ENCODE peak calls at places on chromosome 16, in seven cellular contexts. One of them, this sample, is unnamed.
A peak's percentile ranks its signal among the peaks of the same experiment; 100 is the strongest.

GRCh38 chr16:68291227-68291626 is 19.5 kb downstream of the SLC7A6OS start:
- DNase-seq in heart left ventricle: no peak
- DNase-seq in right cardiac atrium: no peak
- DNase-seq in lower lobe of right lung: no peak
- DNase-seq in colonic mucosa: no peak
- DNase-seq in C1 segment of cervical spinal cord: no peak
- DNase-seq in aorta: no peak
- DNase-seq in this sample: no peak

GRCh38 chr16:400061-400540 is 1.6 kb upstream of the DECR2 start:
- DNase-seq in right cardiac atrium: no peak
- DNase-seq in colonic mucosa: no peak
- DNase-seq in heart left ventricle: no peak
- DNase-seq in aorta: peak; percentile 53
- DNase-seq in lower lobe of right lung: no peak
- DNase-seq in C1 segment of cervical spinal cord: no peak
- DNase-seq in this sample: no peak

GRCh38 chr16:89354325-89354724 is 136.0 kb downstream of the ANKRD11 start:
- DNase-seq in aorta: no peak
- DNase-seq in heart left ventricle: no peak
- DNase-seq in right cardiac atrium: peak; percentile 48
- DNase-seq in colonic mucosa: no peak
- DNase-seq in lower lobe of right lung: no peak
- DNase-seq in C1 segment of cervical spinal cord: no peak
- DNase-seq in this sample: no peak

GRCh38 chr16:53111078-53111776 is 56.4 kb downstream of the CHD9 start:
- DNase-seq in colonic mucosa: no peak
- DNase-seq in aorta: no peak
- DNase-seq in C1 segment of cervical spinal cord: no peak
- DNase-seq in right cardiac atrium: no peak
- DNase-seq in lower lobe of right lung: no peak
- DNase-seq in heart left ventricle: no peak
- DNase-seq in this sample: peak; percentile 35

GRCh38 chr16:79848739-79849518 is 248.4 kb upstream of the MAF start:
- DNase-seq in C1 segment of cervical spinal cord: no peak
- DNase-seq in aorta: no peak
- DNase-seq in lower lobe of right lung: no peak
- DNase-seq in colonic mucosa: no peak
- DNase-seq in heart left ventricle: no peak
- DNase-seq in right cardiac atrium: no peak
- DNase-seq in this sample: no peak

GRCh38 chr16:51409001-51409675 is 258.1 kb upstream of the SALL1 start:
- DNase-seq in C1 segment of cervical spinal cord: no peak
- DNase-seq in aorta: no peak
- DNase-seq in heart left ventricle: no peak
- DNase-seq in colonic mucosa: no peak
- DNase-seq in lower lobe of right lung: no peak
- DNase-seq in right cardiac atrium: no peak
- DNase-seq in this sample: peak; percentile 21

GRCh38 chr16:89982318-89982717 is 33.8 kb downstream of the DEF8 start:
- DNase-seq in heart left ventricle: no peak
- DNase-seq in lower lobe of right lung: no peak
- DNase-seq in right cardiac atrium: no peak
- DNase-seq in colonic mucosa: no peak
- DNase-seq in aorta: no peak
- DNase-seq in C1 segment of cervical spinal cord: no peak
- DNase-seq in this sample: no peak

GRCh38 chr16:57446530-57447141 is 549 bp downstream of the CIAPIN1 start:
- DNase-seq in colonic mucosa: peak; percentile 44
- DNase-seq in C1 segment of cervical spinal cord: peak; percentile 48
- DNase-seq in heart left ventricle: peak; percentile 67
- DNase-seq in right cardiac atrium: peak; percentile 77
- DNase-seq in aorta: peak; percentile 70
- DNase-seq in lower lobe of right lung: no peak
- DNase-seq in this sample: peak; percentile 34

GRCh38 chr16:56551796-56552738 is 12.8 kb upstream of the MT4 start:
- DNase-seq in C1 segment of cervical spinal cord: peak; percentile 48
- DNase-seq in heart left ventricle: no peak
- DNase-seq in colonic mucosa: no peak
- DNase-seq in aorta: no peak
- DNase-seq in right cardiac atrium: peak; percentile 47
- DNase-seq in lower lobe of right lung: no peak
- DNase-seq in this sample: no peak

GRCh38 chr16:76683051-76683450 is 405.9 kb downstream of the CNTNAP4 start:
- DNase-seq in colonic mucosa: no peak
- DNase-seq in C1 segment of cervical spinal cord: no peak
- DNase-seq in heart left ventricle: no peak
- DNase-seq in lower lobe of right lung: no peak
- DNase-seq in right cardiac atrium: no peak
- DNase-seq in aorta: no peak
- DNase-seq in this sample: no peak

GRCh38 chr16:81904320-81904719 is 107.0 kb downstream of the SDR42E1 start:
- DNase-seq in colonic mucosa: no peak
- DNase-seq in lower lobe of right lung: no peak
- DNase-seq in heart left ventricle: no peak
- DNase-seq in aorta: no peak
- DNase-seq in C1 segment of cervical spinal cord: no peak
- DNase-seq in right cardiac atrium: no peak
- DNase-seq in this sample: no peak

GRCh38 chr16:85612801-85613608 is at the start of gene GSE1:
- DNase-seq in heart left ventricle: peak; percentile 96
- DNase-seq in C1 segment of cervical spinal cord: peak; percentile 53
- DNase-seq in colonic mucosa: peak; percentile 97
- DNase-seq in right cardiac atrium: peak; percentile 97
- DNase-seq in aorta: peak; percentile 91
- DNase-seq in lower lobe of right lung: peak; percentile 97
- DNase-seq in this sample: peak; percentile 64

GRCh38 chr16:12661656-12662172 is 142.0 kb downstream of the CPPED1 start:
- DNase-seq in right cardiac atrium: no peak
- DNase-seq in heart left ventricle: no peak
- DNase-seq in lower lobe of right lung: no peak
- DNase-seq in aorta: no peak
- DNase-seq in C1 segment of cervical spinal cord: no peak
- DNase-seq in colonic mucosa: peak; percentile 22
- DNase-seq in this sample: peak; percentile 53

GRCh38 chr16:19481291-19481690 is 40.6 kb downstream of the GDE1 start:
- DNase-seq in right cardiac atrium: no peak
- DNase-seq in lower lobe of right lung: no peak
- DNase-seq in C1 segment of cervical spinal cord: no peak
- DNase-seq in heart left ventricle: no peak
- DNase-seq in colonic mucosa: no peak
- DNase-seq in aorta: no peak
- DNase-seq in this sample: peak; percentile 13

GRCh38 chr16:22648141-22648540 is 137.4 kb downstream of the NPIPB5 start:
- DNase-seq in right cardiac atrium: no peak
- DNase-seq in C1 segment of cervical spinal cord: no peak
- DNase-seq in lower lobe of right lung: no peak
- DNase-seq in colonic mucosa: no peak
- DNase-seq in heart left ventricle: no peak
- DNase-seq in aorta: no peak
- DNase-seq in this sample: no peak

GRCh38 chr16:48537275-48537674 is 72.7 kb downstream of the N4BP1 start:
- DNase-seq in C1 segment of cervical spinal cord: no peak
- DNase-seq in right cardiac atrium: peak; percentile 73
- DNase-seq in lower lobe of right lung: no peak
- DNase-seq in heart left ventricle: no peak
- DNase-seq in aorta: peak; percentile 84
- DNase-seq in colonic mucosa: no peak
- DNase-seq in this sample: no peak

GRCh38 chr16:78407191-78407590 is 307.7 kb downstream of the WWOX start:
- DNase-seq in right cardiac atrium: no peak
- DNase-seq in aorta: no peak
- DNase-seq in lower lobe of right lung: no peak
- DNase-seq in colonic mucosa: no peak
- DNase-seq in C1 segment of cervical spinal cord: no peak
- DNase-seq in heart left ventricle: no peak
- DNase-seq in this sample: peak; percentile 1

GRCh38 chr16:81600275-81600674 is 155.7 kb downstream of the CMIP start:
- DNase-seq in C1 segment of cervical spinal cord: no peak
- DNase-seq in lower lobe of right lung: no peak
- DNase-seq in heart left ventricle: no peak
- DNase-seq in right cardiac atrium: no peak
- DNase-seq in aorta: no peak
- DNase-seq in colonic mucosa: no peak
- DNase-seq in this sample: peak; percentile 73

GRCh38 chr16:66790130-66790733 is 11.2 kb downstream of the TERB1 start:
- DNase-seq in C1 segment of cervical spinal cord: no peak
- DNase-seq in lower lobe of right lung: no peak
- DNase-seq in heart left ventricle: no peak
- DNase-seq in colonic mucosa: no peak
- DNase-seq in right cardiac atrium: no peak
- DNase-seq in aorta: no peak
- DNase-seq in this sample: no peak

GRCh38 chr16:8375208-8375607 is 215.1 kb downstream of the TMEM114 start:
- DNase-seq in heart left ventricle: no peak
- DNase-seq in right cardiac atrium: no peak
- DNase-seq in lower lobe of right lung: no peak
- DNase-seq in C1 segment of cervical spinal cord: no peak
- DNase-seq in aorta: no peak
- DNase-seq in colonic mucosa: no peak
- DNase-seq in this sample: no peak

GRCh38 chr16:7209598-7209997 is 123.0 kb upstream of the RBFOX1 start:
- DNase-seq in aorta: no peak
- DNase-seq in right cardiac atrium: no peak
- DNase-seq in lower lobe of right lung: no peak
- DNase-seq in C1 segment of cervical spinal cord: no peak
- DNase-seq in heart left ventricle: no peak
- DNase-seq in colonic mucosa: no peak
- DNase-seq in this sample: no peak

GRCh38 chr16:48291303-48291702 is 44.0 kb upstream of the ABCC11 start:
- DNase-seq in colonic mucosa: no peak
- DNase-seq in aorta: no peak
- DNase-seq in lower lobe of right lung: no peak
- DNase-seq in right cardiac atrium: no peak
- DNase-seq in C1 segment of cervical spinal cord: no peak
- DNase-seq in heart left ventricle: no peak
- DNase-seq in this sample: peak; percentile 67

GRCh38 chr16:9845661-9846361 is 336.4 kb downstream of the GRIN2A start:
- DNase-seq in C1 segment of cervical spinal cord: no peak
- DNase-seq in aorta: no peak
- DNase-seq in colonic mucosa: no peak
- DNase-seq in lower lobe of right lung: no peak
- DNase-seq in right cardiac atrium: no peak
- DNase-seq in heart left ventricle: no peak
- DNase-seq in this sample: peak; percentile 22

GRCh38 chr16:4649744-4650442 is 25.3 kb downstream of the MGRN1 start:
- DNase-seq in aorta: no peak
- DNase-seq in C1 segment of cervical spinal cord: no peak
- DNase-seq in lower lobe of right lung: no peak
- DNase-seq in right cardiac atrium: peak; percentile 59
- DNase-seq in heart left ventricle: no peak
- DNase-seq in colonic mucosa: no peak
- DNase-seq in this sample: no peak

GRCh38 chr16:80806957-80807356 is 2.6 kb upstream of the CDYL2 start:
- DNase-seq in heart left ventricle: peak; percentile 32
- DNase-seq in lower lobe of right lung: no peak
- DNase-seq in right cardiac atrium: no peak
- DNase-seq in C1 segment of cervical spinal cord: no peak
- DNase-seq in aorta: peak; percentile 48
- DNase-seq in colonic mucosa: no peak
- DNase-seq in this sample: peak; percentile 76

GRCh38 chr16:57401943-57402640 is 2.5 kb upstream of the CCL17 start:
- DNase-seq in colonic mucosa: no peak
- DNase-seq in aorta: no peak
- DNase-seq in lower lobe of right lung: no peak
- DNase-seq in C1 segment of cervical spinal cord: no peak
- DNase-seq in heart left ventricle: no peak
- DNase-seq in right cardiac atrium: no peak
- DNase-seq in this sample: no peak

GRCh38 chr16:23836404-23837291 is 865 bp downstream of the PRKCB start:
- DNase-seq in aorta: peak; percentile 59
- DNase-seq in heart left ventricle: no peak
- DNase-seq in colonic mucosa: peak; percentile 29
- DNase-seq in right cardiac atrium: peak; percentile 61
- DNase-seq in lower lobe of right lung: peak; percentile 67
- DNase-seq in C1 segment of cervical spinal cord: no peak
- DNase-seq in this sample: no peak

GRCh38 chr16:4494746-4495490 is 18.7 kb downstream of the HMOX2 start:
- DNase-seq in colonic mucosa: no peak
- DNase-seq in lower lobe of right lung: no peak
- DNase-seq in right cardiac atrium: no peak
- DNase-seq in aorta: no peak
- DNase-seq in heart left ventricle: no peak
- DNase-seq in C1 segment of cervical spinal cord: no peak
- DNase-seq in this sample: peak; percentile 69

GRCh38 chr16:82715160-82715559 is 88.4 kb downstream of the CDH13 start:
- DNase-seq in aorta: no peak
- DNase-seq in C1 segment of cervical spinal cord: no peak
- DNase-seq in colonic mucosa: no peak
- DNase-seq in lower lobe of right lung: no peak
- DNase-seq in right cardiac atrium: no peak
- DNase-seq in heart left ventricle: peak; percentile 33
- DNase-seq in this sample: no peak